ENCODE peak calls at places on chromosome 13, in seven cellular contexts. One of them, this sample, is unnamed.
A peak's percentile ranks its signal among the peaks of the same experiment; 100 is the strongest.

GRCh38 chr13:86510792-86511191 is 711.6 kb upstream of the SLITRK6 start:
- DNase-seq in stimulated activated CD4-positive, alpha-beta T cell treated with anti-CD3 and anti-CD28 coated beads, TNF-alpha, amount 100 ng/mL, for 48 hours: no peak
- DNase-seq in GM04504: no peak
- DNase-seq in HEK293T: no peak
- DNase-seq in breast epithelium: no peak
- DNase-seq in substantia nigra: no peak
- DNase-seq in amniotic stem cell: no peak
- DNase-seq in this sample: no peak

GRCh38 chr13:76523740-76524382 is 362.3 kb downstream of the KCTD12 start:
- DNase-seq in stimulated activated CD4-positive, alpha-beta T cell treated with anti-CD3 and anti-CD28 coated beads, TNF-alpha, amount 100 ng/mL, for 48 hours: no peak
- DNase-seq in GM04504: no peak
- DNase-seq in HEK293T: no peak
- DNase-seq in breast epithelium: no peak
- DNase-seq in substantia nigra: no peak
- DNase-seq in amniotic stem cell: no peak
- DNase-seq in this sample: no peak

GRCh38 chr13:42574435-42575311 is 721 bp downstream of the TNFSF11 start:
- DNase-seq in stimulated activated CD4-positive, alpha-beta T cell treated with anti-CD3 and anti-CD28 coated beads, TNF-alpha, amount 100 ng/mL, for 48 hours: peak; percentile 68
- DNase-seq in GM04504: no peak
- DNase-seq in HEK293T: no peak
- DNase-seq in breast epithelium: no peak
- DNase-seq in substantia nigra: no peak
- DNase-seq in amniotic stem cell: no peak
- DNase-seq in this sample: no peak

GRCh38 chr13:96652506-96652905 is 341.8 kb downstream of the OXGR1 start:
- DNase-seq in stimulated activated CD4-positive, alpha-beta T cell treated with anti-CD3 and anti-CD28 coated beads, TNF-alpha, amount 100 ng/mL, for 48 hours: no peak
- DNase-seq in GM04504: no peak
- DNase-seq in HEK293T: no peak
- DNase-seq in breast epithelium: no peak
- DNase-seq in substantia nigra: no peak
- DNase-seq in amniotic stem cell: no peak
- DNase-seq in this sample: no peak

GRCh38 chr13:109998030-109998429 is 211.6 kb upstream of the IRS2 start:
- DNase-seq in stimulated activated CD4-positive, alpha-beta T cell treated with anti-CD3 and anti-CD28 coated beads, TNF-alpha, amount 100 ng/mL, for 48 hours: no peak
- DNase-seq in GM04504: no peak
- DNase-seq in HEK293T: no peak
- DNase-seq in breast epithelium: no peak
- DNase-seq in substantia nigra: no peak
- DNase-seq in amniotic stem cell: no peak
- DNase-seq in this sample: no peak

GRCh38 chr13:53068841-53069520 is 40.4 kb downstream of the OLFM4 start:
- DNase-seq in stimulated activated CD4-positive, alpha-beta T cell treated with anti-CD3 and anti-CD28 coated beads, TNF-alpha, amount 100 ng/mL, for 48 hours: no peak
- DNase-seq in GM04504: no peak
- DNase-seq in HEK293T: no peak
- DNase-seq in breast epithelium: no peak
- DNase-seq in substantia nigra: no peak
- DNase-seq in amniotic stem cell: no peak
- DNase-seq in this sample: no peak

GRCh38 chr13:23609414-23610186 is 39.4 kb downstream of the TNFRSF19 start:
- DNase-seq in stimulated activated CD4-positive, alpha-beta T cell treated with anti-CD3 and anti-CD28 coated beads, TNF-alpha, amount 100 ng/mL, for 48 hours: no peak
- DNase-seq in GM04504: no peak
- DNase-seq in HEK293T: no peak
- DNase-seq in breast epithelium: no peak
- DNase-seq in substantia nigra: no peak
- DNase-seq in amniotic stem cell: no peak
- DNase-seq in this sample: no peak

GRCh38 chr13:49400755-49401659 is 42.9 kb downstream of the CAB39L start:
- DNase-seq in stimulated activated CD4-positive, alpha-beta T cell treated with anti-CD3 and anti-CD28 coated beads, TNF-alpha, amount 100 ng/mL, for 48 hours: no peak
- DNase-seq in GM04504: peak; percentile 28
- DNase-seq in HEK293T: no peak
- DNase-seq in breast epithelium: peak; percentile 47
- DNase-seq in substantia nigra: no peak
- DNase-seq in amniotic stem cell: no peak
- DNase-seq in this sample: no peak

GRCh38 chr13:99425485-99426341 is 75.6 kb upstream of the TM9SF2 start:
- DNase-seq in stimulated activated CD4-positive, alpha-beta T cell treated with anti-CD3 and anti-CD28 coated beads, TNF-alpha, amount 100 ng/mL, for 48 hours: no peak
- DNase-seq in GM04504: no peak
- DNase-seq in HEK293T: no peak
- DNase-seq in breast epithelium: no peak
- DNase-seq in substantia nigra: no peak
- DNase-seq in amniotic stem cell: no peak
- DNase-seq in this sample: no peak

GRCh38 chr13:29733069-29733700 is 117.2 kb downstream of the UBL3 start:
- DNase-seq in stimulated activated CD4-positive, alpha-beta T cell treated with anti-CD3 and anti-CD28 coated beads, TNF-alpha, amount 100 ng/mL, for 48 hours: no peak
- DNase-seq in GM04504: no peak
- DNase-seq in HEK293T: no peak
- DNase-seq in breast epithelium: peak; percentile 18
- DNase-seq in substantia nigra: no peak
- DNase-seq in amniotic stem cell: no peak
- DNase-seq in this sample: no peak

GRCh38 chr13:32852568-32852967 is 163.7 kb upstream of the KL start:
- DNase-seq in stimulated activated CD4-positive, alpha-beta T cell treated with anti-CD3 and anti-CD28 coated beads, TNF-alpha, amount 100 ng/mL, for 48 hours: no peak
- DNase-seq in GM04504: no peak
- DNase-seq in HEK293T: no peak
- DNase-seq in breast epithelium: no peak
- DNase-seq in substantia nigra: no peak
- DNase-seq in amniotic stem cell: no peak
- DNase-seq in this sample: no peak

GRCh38 chr13:74132152-74132767 is 1.9 kb downstream of the KLF12 start:
- DNase-seq in stimulated activated CD4-positive, alpha-beta T cell treated with anti-CD3 and anti-CD28 coated beads, TNF-alpha, amount 100 ng/mL, for 48 hours: no peak
- DNase-seq in GM04504: no peak
- DNase-seq in HEK293T: peak; percentile 47
- DNase-seq in breast epithelium: no peak
- DNase-seq in substantia nigra: no peak
- DNase-seq in amniotic stem cell: no peak
- DNase-seq in this sample: no peak

GRCh38 chr13:62336507-62336906 is 920.9 kb upstream of the PCDH20 start:
- DNase-seq in stimulated activated CD4-positive, alpha-beta T cell treated with anti-CD3 and anti-CD28 coated beads, TNF-alpha, amount 100 ng/mL, for 48 hours: no peak
- DNase-seq in GM04504: no peak
- DNase-seq in HEK293T: no peak
- DNase-seq in breast epithelium: no peak
- DNase-seq in substantia nigra: no peak
- DNase-seq in amniotic stem cell: no peak
- DNase-seq in this sample: no peak

GRCh38 chr13:44231786-44232516 is 141.7 kb upstream of the SERP2 start:
- DNase-seq in stimulated activated CD4-positive, alpha-beta T cell treated with anti-CD3 and anti-CD28 coated beads, TNF-alpha, amount 100 ng/mL, for 48 hours: no peak
- DNase-seq in GM04504: peak; percentile 46
- DNase-seq in HEK293T: no peak
- DNase-seq in breast epithelium: peak; percentile 83
- DNase-seq in substantia nigra: no peak
- DNase-seq in amniotic stem cell: peak; percentile 76
- DNase-seq in this sample: peak; percentile 82

GRCh38 chr13:111658150-111659100 is 338.0 kb downstream of the TEX29 start:
- DNase-seq in stimulated activated CD4-positive, alpha-beta T cell treated with anti-CD3 and anti-CD28 coated beads, TNF-alpha, amount 100 ng/mL, for 48 hours: no peak
- DNase-seq in GM04504: no peak
- DNase-seq in HEK293T: no peak
- DNase-seq in breast epithelium: no peak
- DNase-seq in substantia nigra: no peak
- DNase-seq in amniotic stem cell: no peak
- DNase-seq in this sample: no peak

GRCh38 chr13:33725340-33725739 is 92.6 kb upstream of the RFC3 start:
- DNase-seq in stimulated activated CD4-positive, alpha-beta T cell treated with anti-CD3 and anti-CD28 coated beads, TNF-alpha, amount 100 ng/mL, for 48 hours: no peak
- DNase-seq in GM04504: no peak
- DNase-seq in HEK293T: no peak
- DNase-seq in breast epithelium: no peak
- DNase-seq in substantia nigra: no peak
- DNase-seq in amniotic stem cell: no peak
- DNase-seq in this sample: no peak

GRCh38 chr13:52127783-52128702 is 830 bp downstream of the NEK5 start:
- DNase-seq in stimulated activated CD4-positive, alpha-beta T cell treated with anti-CD3 and anti-CD28 coated beads, TNF-alpha, amount 100 ng/mL, for 48 hours: peak; percentile 11
- DNase-seq in GM04504: peak; percentile 22
- DNase-seq in HEK293T: peak; percentile 70
- DNase-seq in breast epithelium: peak; percentile 40
- DNase-seq in substantia nigra: peak; percentile 16
- DNase-seq in amniotic stem cell: peak; percentile 6
- DNase-seq in this sample: no peak

GRCh38 chr13:92175330-92175729 is 776.9 kb downstream of the GPC5 start:
- DNase-seq in stimulated activated CD4-positive, alpha-beta T cell treated with anti-CD3 and anti-CD28 coated beads, TNF-alpha, amount 100 ng/mL, for 48 hours: no peak
- DNase-seq in GM04504: no peak
- DNase-seq in HEK293T: peak; percentile 72
- DNase-seq in breast epithelium: no peak
- DNase-seq in substantia nigra: no peak
- DNase-seq in amniotic stem cell: no peak
- DNase-seq in this sample: no peak

GRCh38 chr13:79385694-79386093 is 20.4 kb downstream of the RBM26 start:
- DNase-seq in stimulated activated CD4-positive, alpha-beta T cell treated with anti-CD3 and anti-CD28 coated beads, TNF-alpha, amount 100 ng/mL, for 48 hours: no peak
- DNase-seq in GM04504: no peak
- DNase-seq in HEK293T: no peak
- DNase-seq in breast epithelium: no peak
- DNase-seq in substantia nigra: no peak
- DNase-seq in amniotic stem cell: no peak
- DNase-seq in this sample: no peak

GRCh38 chr13:29845440-29846056 is 4.9 kb downstream of the UBL3 start:
- DNase-seq in stimulated activated CD4-positive, alpha-beta T cell treated with anti-CD3 and anti-CD28 coated beads, TNF-alpha, amount 100 ng/mL, for 48 hours: no peak
- DNase-seq in GM04504: no peak
- DNase-seq in HEK293T: no peak
- DNase-seq in breast epithelium: no peak
- DNase-seq in substantia nigra: no peak
- DNase-seq in amniotic stem cell: no peak
- DNase-seq in this sample: no peak

GRCh38 chr13:113220141-113220598 is 10.8 kb downstream of the CUL4A start:
- DNase-seq in stimulated activated CD4-positive, alpha-beta T cell treated with anti-CD3 and anti-CD28 coated beads, TNF-alpha, amount 100 ng/mL, for 48 hours: no peak
- DNase-seq in GM04504: no peak
- DNase-seq in HEK293T: no peak
- DNase-seq in breast epithelium: no peak
- DNase-seq in substantia nigra: no peak
- DNase-seq in amniotic stem cell: no peak
- DNase-seq in this sample: no peak

GRCh38 chr13:99176309-99177276 is 24.1 kb upstream of the UBAC2 start:
- DNase-seq in stimulated activated CD4-positive, alpha-beta T cell treated with anti-CD3 and anti-CD28 coated beads, TNF-alpha, amount 100 ng/mL, for 48 hours: peak; percentile 59
- DNase-seq in GM04504: no peak
- DNase-seq in HEK293T: peak; percentile 79
- DNase-seq in breast epithelium: peak; percentile 31
- DNase-seq in substantia nigra: peak; percentile 12
- DNase-seq in amniotic stem cell: peak; percentile 25
- DNase-seq in this sample: no peak

GRCh38 chr13:37540228-37540627 is 58.3 kb downstream of the POSTN start:
- DNase-seq in stimulated activated CD4-positive, alpha-beta T cell treated with anti-CD3 and anti-CD28 coated beads, TNF-alpha, amount 100 ng/mL, for 48 hours: no peak
- DNase-seq in GM04504: peak; percentile 86
- DNase-seq in HEK293T: no peak
- DNase-seq in breast epithelium: no peak
- DNase-seq in substantia nigra: no peak
- DNase-seq in amniotic stem cell: no peak
- DNase-seq in this sample: no peak

GRCh38 chr13:66036024-66036614 is 1194.0 kb downstream of the PCDH9 start:
- DNase-seq in stimulated activated CD4-positive, alpha-beta T cell treated with anti-CD3 and anti-CD28 coated beads, TNF-alpha, amount 100 ng/mL, for 48 hours: no peak
- DNase-seq in GM04504: no peak
- DNase-seq in HEK293T: no peak
- DNase-seq in breast epithelium: no peak
- DNase-seq in substantia nigra: no peak
- DNase-seq in amniotic stem cell: no peak
- DNase-seq in this sample: no peak

GRCh38 chr13:26971990-26972888 is 199.4 kb downstream of the USP12 start:
- DNase-seq in stimulated activated CD4-positive, alpha-beta T cell treated with anti-CD3 and anti-CD28 coated beads, TNF-alpha, amount 100 ng/mL, for 48 hours: no peak
- DNase-seq in GM04504: no peak
- DNase-seq in HEK293T: no peak
- DNase-seq in breast epithelium: no peak
- DNase-seq in substantia nigra: no peak
- DNase-seq in amniotic stem cell: no peak
- DNase-seq in this sample: no peak

GRCh38 chr13:48636550-48636949 is 17.2 kb upstream of the CYSLTR2 start:
- DNase-seq in stimulated activated CD4-positive, alpha-beta T cell treated with anti-CD3 and anti-CD28 coated beads, TNF-alpha, amount 100 ng/mL, for 48 hours: no peak
- DNase-seq in GM04504: no peak
- DNase-seq in HEK293T: no peak
- DNase-seq in breast epithelium: no peak
- DNase-seq in substantia nigra: no peak
- DNase-seq in amniotic stem cell: no peak
- DNase-seq in this sample: no peak

GRCh38 chr13:105139380-105140285 is 1395.8 kb downstream of the EFNB2 start:
- DNase-seq in stimulated activated CD4-positive, alpha-beta T cell treated with anti-CD3 and anti-CD28 coated beads, TNF-alpha, amount 100 ng/mL, for 48 hours: peak; percentile 29
- DNase-seq in GM04504: no peak
- DNase-seq in HEK293T: peak; percentile 12
- DNase-seq in breast epithelium: peak; percentile 18
- DNase-seq in substantia nigra: peak; percentile 22
- DNase-seq in amniotic stem cell: no peak
- DNase-seq in this sample: no peak

GRCh38 chr13:109672545-109672944 is 113.8 kb downstream of the IRS2 start:
- DNase-seq in stimulated activated CD4-positive, alpha-beta T cell treated with anti-CD3 and anti-CD28 coated beads, TNF-alpha, amount 100 ng/mL, for 48 hours: no peak
- DNase-seq in GM04504: peak; percentile 9
- DNase-seq in HEK293T: no peak
- DNase-seq in breast epithelium: no peak
- DNase-seq in substantia nigra: no peak
- DNase-seq in amniotic stem cell: no peak
- DNase-seq in this sample: no peak

GRCh38 chr13:30752201-30752797 is 17.0 kb downstream of the ALOX5AP start:
- DNase-seq in stimulated activated CD4-positive, alpha-beta T cell treated with anti-CD3 and anti-CD28 coated beads, TNF-alpha, amount 100 ng/mL, for 48 hours: no peak
- DNase-seq in GM04504: no peak
- DNase-seq in HEK293T: no peak
- DNase-seq in breast epithelium: no peak
- DNase-seq in substantia nigra: no peak
- DNase-seq in amniotic stem cell: no peak
- DNase-seq in this sample: no peak

GRCh38 chr13:77184455-77184854 is 142.4 kb downstream of the MYCBP2 start:
- DNase-seq in stimulated activated CD4-positive, alpha-beta T cell treated with anti-CD3 and anti-CD28 coated beads, TNF-alpha, amount 100 ng/mL, for 48 hours: peak; percentile 41
- DNase-seq in GM04504: no peak
- DNase-seq in HEK293T: no peak
- DNase-seq in breast epithelium: no peak
- DNase-seq in substantia nigra: no peak
- DNase-seq in amniotic stem cell: no peak
- DNase-seq in this sample: no peak

GRCh38 chr13:107835339-107836018 is 379.9 kb downstream of the LIG4 start:
- DNase-seq in stimulated activated CD4-positive, alpha-beta T cell treated with anti-CD3 and anti-CD28 coated beads, TNF-alpha, amount 100 ng/mL, for 48 hours: no peak
- DNase-seq in GM04504: peak; percentile 46
- DNase-seq in HEK293T: no peak
- DNase-seq in breast epithelium: no peak
- DNase-seq in substantia nigra: no peak
- DNase-seq in amniotic stem cell: peak; percentile 38
- DNase-seq in this sample: no peak

GRCh38 chr13:97188207-97188606 is 33.9 kb upstream of the MBNL2 start:
- DNase-seq in stimulated activated CD4-positive, alpha-beta T cell treated with anti-CD3 and anti-CD28 coated beads, TNF-alpha, amount 100 ng/mL, for 48 hours: no peak
- DNase-seq in GM04504: no peak
- DNase-seq in HEK293T: no peak
- DNase-seq in breast epithelium: no peak
- DNase-seq in substantia nigra: no peak
- DNase-seq in amniotic stem cell: no peak
- DNase-seq in this sample: no peak

GRCh38 chr13:28761586-28761985 is 42.8 kb upstream of the SLC46A3 start:
- DNase-seq in stimulated activated CD4-positive, alpha-beta T cell treated with anti-CD3 and anti-CD28 coated beads, TNF-alpha, amount 100 ng/mL, for 48 hours: no peak
- DNase-seq in GM04504: no peak
- DNase-seq in HEK293T: no peak
- DNase-seq in breast epithelium: no peak
- DNase-seq in substantia nigra: no peak
- DNase-seq in amniotic stem cell: no peak
- DNase-seq in this sample: no peak

GRCh38 chr13:33183431-33184130 is 102.0 kb downstream of the STARD13 start:
- DNase-seq in stimulated activated CD4-positive, alpha-beta T cell treated with anti-CD3 and anti-CD28 coated beads, TNF-alpha, amount 100 ng/mL, for 48 hours: no peak
- DNase-seq in GM04504: peak; percentile 52
- DNase-seq in HEK293T: no peak
- DNase-seq in breast epithelium: no peak
- DNase-seq in substantia nigra: no peak
- DNase-seq in amniotic stem cell: no peak
- DNase-seq in this sample: no peak

GRCh38 chr13:30863796-30864195 is 42.3 kb upstream of the MEDAG start:
- DNase-seq in stimulated activated CD4-positive, alpha-beta T cell treated with anti-CD3 and anti-CD28 coated beads, TNF-alpha, amount 100 ng/mL, for 48 hours: no peak
- DNase-seq in GM04504: no peak
- DNase-seq in HEK293T: no peak
- DNase-seq in breast epithelium: no peak
- DNase-seq in substantia nigra: no peak
- DNase-seq in amniotic stem cell: no peak
- DNase-seq in this sample: no peak